ENCODE peak calls at places on chromosome 12, in ten cellular contexts. T is stimulated activated CD8-positive, alpha-beta memory T cell treated with anti-CD3 and anti-CD28 coated beads, Interleukin-4, amount 100 ng/mL, for 1 hour; U is NCI-H1048; W is SHP77; C is effector memory CD4-positive, alpha-beta T cell; N is HT-29; O is EL; V is ascending aorta; Z is kidney epithelial cell; M is stimulated activated naive CD8-positive, alpha-beta T cell treated with anti-CD3 and anti-CD28 coated beads, Interleukin-15, Interleukin-2, amounts not matched to agents 100 U/mL and 50 U/mL, for 24 hours. J is an unnamed sample.

GRCh38 chr12:12091977-12092663 is 21.4 kb downstream of the BCL2L14 start:
- DNase-seq in W (peak), U (no peak), M (no peak), T (no peak), C (no peak), O (no peak), V (no peak), N (no peak), Z (no peak), J (no peak)

GRCh38 chr12:89353823-89354629 is 1.7 kb upstream of the DUSP6 start:
- DNase-seq in Z (no peak), C (peak), W (peak), V (peak), N (peak), O (peak), U (peak), M (peak), T (peak), J (peak)

GRCh38 chr12:50764861-50765324 is 992 bp downstream of the ATF1 start:
- DNase-seq in M (no peak), U (no peak), Z (no peak), C (peak), N (no peak), T (peak), O (peak), V (no peak), W (no peak), J (peak)

GRCh38 chr12:15435597-15435996 is 113.3 kb downstream of the PTPRO start:
- DNase-seq in C (no peak), Z (no peak), N (no peak), V (no peak), O (no peak), U (no peak), W (no peak), T (no peak), M (no peak), J (no peak)

GRCh38 chr12:575948-576612 is 87.2 kb downstream of the NINJ2 start:
- DNase-seq in N (peak), V (peak), U (no peak), W (peak), M (peak), O (peak), T (peak), Z (no peak), C (peak), J (peak)

GRCh38 chr12:100473716-100474150 is at the start of gene NR1H4:
- DNase-seq in T (no peak), U (no peak), Z (peak), V (no peak), W (no peak), O (peak), C (no peak), M (no peak), N (peak), J (no peak)

GRCh38 chr12:131959641-131960589 is 10.2 kb downstream of the EP400 start:
- DNase-seq in W (no peak), C (no peak), U (no peak), V (no peak), N (no peak), O (no peak), T (no peak), M (no peak), Z (no peak), J (no peak)

GRCh38 chr12:109016016-109016415 is 4.9 kb downstream of the SVOP start:
- DNase-seq in U (no peak), W (no peak), O (no peak), N (no peak), V (no peak), C (no peak), Z (no peak), T (no peak), M (no peak), J (no peak)

GRCh38 chr12:9787340-9787737 is 26.6 kb upstream of the CD69 start:
- DNase-seq in U (no peak), M (no peak), T (no peak), W (no peak), Z (no peak), V (no peak), C (no peak), O (peak), N (no peak), J (no peak)

GRCh38 chr12:116675339-116676107 is 62.3 kb downstream of the SPRING1 start:
- DNase-seq in V (no peak), T (no peak), M (no peak), N (no peak), Z (no peak), O (no peak), C (no peak), W (no peak), U (no peak), J (no peak)

GRCh38 chr12:81332054-81332453 is 254.2 kb downstream of the ACSS3 start:
- DNase-seq in M (no peak), T (no peak), O (no peak), C (no peak), Z (no peak), W (no peak), N (no peak), V (no peak), U (no peak), J (peak)

GRCh38 chr12:42516573-42516972 is 73.0 kb downstream of the PRICKLE1 start:
- DNase-seq in T (no peak), V (no peak), M (no peak), C (no peak), W (no peak), O (no peak), Z (no peak), U (no peak), N (no peak), J (no peak)

GRCh38 chr12:69500631-69501030 is 30.4 kb downstream of the FRS2 start:
- DNase-seq in N (no peak), W (no peak), T (no peak), U (no peak), V (no peak), C (no peak), M (no peak), O (peak), Z (no peak), J (no peak)

GRCh38 chr12:87302126-87302732 is 727.0 kb downstream of the C12orf50 start:
- DNase-seq in N (no peak), W (no peak), C (no peak), V (no peak), Z (no peak), T (no peak), M (no peak), U (no peak), O (no peak), J (no peak)

GRCh38 chr12:1828863-1829262 is 8.5 kb downstream of the LRTM2 start:
- DNase-seq in C (no peak), T (no peak), O (peak), V (no peak), W (no peak), N (no peak), M (no peak), U (no peak), Z (no peak), J (no peak)

GRCh38 chr12:67239061-67239460 is 30.1 kb upstream of the CAND1 start:
- DNase-seq in V (no peak), C (no peak), T (no peak), O (peak), W (no peak), N (no peak), Z (no peak), M (no peak), U (no peak), J (no peak)

GRCh38 chr12:2503762-2504161 is 291.0 kb upstream of the FKBP4 start:
- DNase-seq in O (no peak), T (no peak), C (no peak), U (no peak), N (no peak), Z (no peak), W (no peak), V (no peak), M (no peak), J (no peak)

GRCh38 chr12:46455648-46456352 is 83.2 kb upstream of the SLC38A2 start:
- DNase-seq in U (no peak), M (no peak), C (no peak), T (no peak), Z (peak), W (no peak), V (no peak), N (peak), O (no peak), J (no peak)

GRCh38 chr12:119052001-119052400 is 70.7 kb downstream of the SRRM4 start:
- DNase-seq in O (no peak), U (no peak), W (no peak), N (no peak), M (no peak), V (no peak), C (no peak), T (no peak), Z (no peak), J (no peak)

GRCh38 chr12:31872831-31873604 is 86.2 kb upstream of the RESF1 start:
- DNase-seq in O (no peak), C (no peak), T (no peak), N (no peak), M (no peak), V (no peak), U (no peak), Z (no peak), W (no peak), J (no peak)

GRCh38 chr12:6424008-6424347 is 20.8 kb upstream of the CD27 start:
- DNase-seq in T (no peak), O (no peak), V (no peak), N (no peak), U (no peak), M (peak), Z (no peak), C (no peak), W (no peak), J (no peak)

GRCh38 chr12:701896-702539 is 38.8 kb upstream of the NINJ2 start:
- DNase-seq in W (no peak), T (no peak), U (no peak), N (no peak), O (no peak), V (no peak), M (no peak), C (no peak), Z (no peak), J (no peak)

GRCh38 chr12:107447336-107447735 is 238.3 kb upstream of the PWP1 start:
- DNase-seq in U (no peak), Z (no peak), N (no peak), V (no peak), T (no peak), W (no peak), C (no peak), O (no peak), M (no peak), J (no peak)

GRCh38 chr12:83827860-83828259 is 1084.7 kb downstream of the SLC6A15 start:
- DNase-seq in N (no peak), C (no peak), O (peak), V (no peak), M (no peak), T (no peak), Z (no peak), U (no peak), W (peak), J (no peak)

GRCh38 chr12:1217191-1217949 is 226.3 kb downstream of the ERC1 start:
- DNase-seq in V (no peak), M (no peak), O (peak), U (no peak), N (peak), W (no peak), Z (peak), C (no peak), T (no peak), J (no peak)

GRCh38 chr12:122199484-122200355 is 3.8 kb upstream of the B3GNT4 start:
- DNase-seq in O (no peak), V (no peak), C (no peak), W (no peak), N (no peak), Z (no peak), T (no peak), U (no peak), M (no peak), J (no peak)

GRCh38 chr12:77118696-77119095 is 53.3 kb upstream of the E2F7 start:
- DNase-seq in T (no peak), Z (no peak), C (no peak), V (no peak), U (no peak), M (no peak), N (no peak), O (peak), W (no peak), J (no peak)

GRCh38 chr12:46659032-46659703 is 166.6 kb downstream of the SLC38A4 start:
- DNase-seq in T (no peak), C (no peak), V (no peak), M (no peak), U (no peak), O (peak), W (no peak), Z (no peak), N (no peak), J (no peak)

GRCh38 chr12:51970904-51971646 is 19.6 kb downstream of the ACVR1B start:
- DNase-seq in M (peak), U (no peak), V (no peak), W (no peak), C (peak), O (peak), Z (peak), T (no peak), N (no peak), J (no peak)

GRCh38 chr12:76260390-76260748 is 87.8 kb downstream of the BBS10 start:
- DNase-seq in W (no peak), C (no peak), N (no peak), T (no peak), Z (no peak), U (no peak), V (no peak), M (no peak), O (peak), J (no peak)

GRCh38 chr12:39763071-39763893 is 143.7 kb upstream of the ABCD2 start:
- DNase-seq in U (no peak), W (no peak), N (no peak), T (no peak), O (no peak), M (no peak), V (no peak), C (no peak), Z (no peak), J (no peak)

GRCh38 chr12:7899755-7900154 is 27.0 kb upstream of the SLC2A14 start:
- DNase-seq in W (no peak), V (no peak), N (no peak), Z (no peak), M (no peak), T (no peak), U (no peak), C (no peak), O (peak), J (no peak)

GRCh38 chr12:52247622-52248540 is 14.8 kb downstream of the KRT7 start:
- DNase-seq in O (no peak), U (no peak), C (no peak), N (no peak), V (no peak), M (no peak), T (no peak), Z (no peak), W (no peak), J (no peak)

GRCh38 chr12:121005346-121005815 is 10.9 kb downstream of the C12orf43 start:
- DNase-seq in V (no peak), W (peak), Z (peak), O (peak), C (no peak), M (peak), N (peak), T (peak), U (peak), J (peak)

GRCh38 chr12:108647199-108647935 is 13.7 kb upstream of the SELPLG start:
- DNase-seq in Z (no peak), T (no peak), W (no peak), M (no peak), V (no peak), O (no peak), C (no peak), N (no peak), U (no peak), J (no peak)